ENCODE peak calls at places on chromosomes 3 and 15, in four cellular contexts. One of them, this sample, is unnamed. For H3K79me2, the result is how much of the 10 kb centered on the place peaks cover.

GRCh38 chr3:179401561-179401960 is 49.7 kb downstream of the GNB4 start:
- DNase-seq in mesendoderm: no peak
- DNase-seq in trophoblast cell: no peak
- DNase-seq in H1: no peak
- DNase-seq in this sample: no peak

GRCh38 chr15:73991260-73991659 is 835 bp downstream of the STOML1 start:
- DNase-seq in trophoblast cell: no peak
- DNase-seq in H1: no peak
- DNase-seq in mesendoderm: no peak
- DNase-seq in this sample: no peak

GRCh38 chr15:91872356-91873132 is 19.0 kb downstream of the SLCO3A1 start:
- DNase-seq in trophoblast cell: no peak
- DNase-seq in mesendoderm: no peak
- DNase-seq in H1: no peak
- DNase-seq in this sample: no peak

GRCh38 chr3:188051801-188052228 is 102.1 kb upstream of the LPP start:
- DNase-seq in mesendoderm: no peak
- DNase-seq in H1: no peak
- DNase-seq in trophoblast cell: peak
- DNase-seq in this sample: peak

GRCh38 chr15:35481064-35481463 is 64.9 kb downstream of the DPH6 start:
- DNase-seq in trophoblast cell: no peak
- DNase-seq in H1: no peak
- DNase-seq in mesendoderm: no peak
- DNase-seq in this sample: no peak

GRCh38 chr3:175163686-175164085 is 304.6 kb downstream of the NAALADL2 start:
- DNase-seq in H1: no peak
- DNase-seq in trophoblast cell: no peak
- DNase-seq in mesendoderm: no peak
- DNase-seq in this sample: no peak

GRCh38 chr15:90667063-90667754 is 49.9 kb upstream of the BLM start:
- DNase-seq in trophoblast cell: no peak
- DNase-seq in mesendoderm: no peak
- DNase-seq in H1: no peak
- DNase-seq in this sample: no peak

GRCh38 chr3:53938645-53939044 is 47.0 kb upstream of the SELENOK start:
- DNase-seq in mesendoderm: no peak
- DNase-seq in H1: peak
- DNase-seq in trophoblast cell: peak
- DNase-seq in this sample: peak

GRCh38 chr3:189049458-189050231 is 122.1 kb upstream of the TPRG1 start:
- DNase-seq in mesendoderm: peak
- DNase-seq in trophoblast cell: no peak
- DNase-seq in H1: peak
- DNase-seq in this sample: peak

GRCh38 chr3:179608931-179609720 is 4.5 kb downstream of the NDUFB5 start:
- DNase-seq in trophoblast cell: no peak
- DNase-seq in mesendoderm: peak
- DNase-seq in H1: no peak
- DNase-seq in this sample: no peak

GRCh38 chr15:83206387-83206970 is 1.1 kb downstream of the HDGFL3 start:
- DNase-seq in trophoblast cell: no peak
- DNase-seq in H1: no peak
- DNase-seq in mesendoderm: peak
- DNase-seq in this sample: peak

GRCh38 chr3:177647876-177648275 is 450.6 kb upstream of the TBL1XR1 start:
- DNase-seq in trophoblast cell: no peak
- DNase-seq in mesendoderm: no peak
- DNase-seq in H1: no peak
- DNase-seq in this sample: no peak

GRCh38 chr3:29521751-29522150 is 240.9 kb downstream of the RBMS3 start:
- DNase-seq in trophoblast cell: no peak
- DNase-seq in mesendoderm: no peak
- DNase-seq in H1: no peak
- DNase-seq in this sample: no peak
- H3K79me2 ChIP-seq in trophoblast cell: under half
- H3K79me2 ChIP-seq in mesendoderm: under half
- H3K79me2 ChIP-seq in H1: under half
- H3K79me2 ChIP-seq in this sample: under half

GRCh38 chr3:50322386-50323091 is at the start of gene HYAL2:
- DNase-seq in H1: peak
- DNase-seq in trophoblast cell: no peak
- DNase-seq in mesendoderm: peak
- DNase-seq in this sample: peak
- H3K4ac ChIP-seq in H1: peak
- H3K4ac ChIP-seq in trophoblast cell: peak
- H3K4ac ChIP-seq in mesendoderm: peak
- H3K4ac ChIP-seq in this sample: no peak

DNA sequence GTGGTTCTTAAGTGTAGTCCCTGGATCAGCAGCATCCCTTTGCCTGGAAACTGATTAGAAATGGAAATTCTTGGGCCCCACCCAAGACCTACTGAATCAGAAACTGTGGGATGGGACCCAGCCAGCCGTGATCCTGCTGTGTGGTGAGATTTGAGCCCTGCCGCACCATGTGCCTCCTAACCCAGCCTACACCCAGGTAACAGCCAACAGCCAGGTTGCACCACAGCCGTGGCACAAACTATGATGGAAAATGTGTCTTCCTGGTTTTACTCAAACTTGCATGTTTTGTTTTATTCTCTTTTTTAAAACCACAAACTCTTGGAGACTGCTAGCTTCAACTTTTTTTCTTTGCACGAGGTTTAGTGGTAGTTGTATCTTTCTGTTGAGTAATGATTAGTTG is 2.6 kb downstream of the LIMD1 start:
- DNase-seq in H1: no peak
- DNase-seq in mesendoderm: no peak
- DNase-seq in trophoblast cell: no peak
- DNase-seq in this sample: no peak
- H3K79me2 ChIP-seq in H1: half or more
- H3K79me2 ChIP-seq in mesendoderm: under half
- H3K79me2 ChIP-seq in trophoblast cell: under half
- H3K79me2 ChIP-seq in this sample: under half

DNA sequence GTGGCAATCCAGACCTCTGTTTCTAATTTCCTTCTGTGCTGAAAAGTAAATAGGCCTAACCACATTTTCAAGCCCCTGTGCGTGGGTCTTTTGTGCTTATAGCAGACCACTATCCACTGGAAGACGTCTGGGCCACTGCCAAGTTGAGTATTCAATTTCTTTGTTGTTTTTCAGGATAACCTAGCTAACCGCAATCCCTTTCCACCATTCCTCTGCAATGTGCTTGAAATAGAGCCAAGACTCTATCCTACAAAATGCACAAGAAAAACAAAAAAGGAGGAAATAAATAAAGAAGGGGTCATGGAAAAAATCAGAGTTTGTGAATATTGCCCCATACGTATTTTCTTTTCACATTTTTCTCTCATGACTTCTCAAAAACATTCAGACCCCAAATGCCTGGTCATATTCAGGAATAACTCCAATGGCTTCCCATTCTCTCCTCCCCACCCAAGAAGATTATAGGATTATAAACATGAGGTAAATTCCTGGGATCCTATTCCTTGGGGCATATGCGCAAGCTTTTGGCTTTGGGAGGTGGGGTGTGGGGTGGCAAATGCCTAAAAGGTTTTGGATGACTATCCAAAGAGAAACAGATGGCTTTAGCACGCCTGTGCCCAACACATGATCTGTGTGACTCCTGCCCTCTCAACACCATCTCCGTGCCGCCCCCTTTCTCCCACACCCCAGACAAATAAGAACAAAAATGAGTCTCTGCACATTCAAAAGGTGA is 217.9 kb upstream of the THBS1 start:
- DNase-seq in trophoblast cell: no peak
- DNase-seq in H1: no peak
- DNase-seq in mesendoderm: no peak
- DNase-seq in this sample: no peak
- H3K4ac ChIP-seq in trophoblast cell: no peak
- H3K4ac ChIP-seq in H1: no peak
- H3K4ac ChIP-seq in mesendoderm: peak
- H3K4ac ChIP-seq in this sample: no peak

GRCh38 chr3:149283401-149283800 is 50.0 kb downstream of the TM4SF18 start:
- DNase-seq in mesendoderm: no peak
- DNase-seq in H1: no peak
- DNase-seq in trophoblast cell: no peak
- DNase-seq in this sample: no peak
- H3K79me2 ChIP-seq in mesendoderm: under half
- H3K79me2 ChIP-seq in H1: under half
- H3K79me2 ChIP-seq in trophoblast cell: under half
- H3K79me2 ChIP-seq in this sample: under half

GRCh38 chr3:134430174-134430573 is 55.6 kb downstream of the ANAPC13 start:
- DNase-seq in H1: no peak
- DNase-seq in mesendoderm: no peak
- DNase-seq in trophoblast cell: no peak
- DNase-seq in this sample: no peak
- H3K4ac ChIP-seq in H1: no peak
- H3K4ac ChIP-seq in mesendoderm: no peak
- H3K4ac ChIP-seq in trophoblast cell: no peak
- H3K4ac ChIP-seq in this sample: no peak

GRCh38 chr3:118801899-118802298 is 232.7 kb downstream of the IGSF11 start:
- DNase-seq in H1: no peak
- DNase-seq in trophoblast cell: no peak
- DNase-seq in mesendoderm: no peak
- DNase-seq in this sample: no peak
- H3K79me2 ChIP-seq in H1: under half
- H3K79me2 ChIP-seq in trophoblast cell: under half
- H3K79me2 ChIP-seq in mesendoderm: under half
- H3K79me2 ChIP-seq in this sample: under half

DNA sequence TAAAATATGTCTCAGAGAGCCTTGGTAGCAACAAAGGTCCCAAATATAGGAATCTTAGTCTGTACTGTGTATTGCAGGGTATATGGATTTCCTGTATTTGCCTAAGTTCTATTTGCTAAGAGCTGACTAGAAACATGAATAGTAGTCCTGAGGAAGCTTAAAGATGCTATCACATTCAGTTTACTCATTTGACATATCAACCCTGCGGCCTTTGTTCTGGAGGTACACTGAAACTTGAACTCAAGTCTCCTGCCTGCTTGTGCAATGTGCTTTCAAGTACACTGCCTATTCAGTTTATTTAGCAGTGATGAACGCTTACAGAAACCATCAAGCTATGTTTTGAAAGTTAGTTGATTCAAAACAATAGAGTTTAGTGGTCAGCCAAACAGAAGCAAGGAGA is 21.1 kb downstream of the IL1RAP start:
- DNase-seq in trophoblast cell: peak
- DNase-seq in H1: no peak
- DNase-seq in mesendoderm: no peak
- DNase-seq in this sample: no peak
- H3K4ac ChIP-seq in trophoblast cell: no peak
- H3K4ac ChIP-seq in H1: no peak
- H3K4ac ChIP-seq in mesendoderm: no peak
- H3K4ac ChIP-seq in this sample: no peak

GRCh38 chr15:44666208-44667038 is 3.0 kb upstream of the SPG11 start:
- DNase-seq in mesendoderm: no peak
- DNase-seq in trophoblast cell: no peak
- DNase-seq in H1: no peak
- DNase-seq in this sample: no peak

GRCh38 chr15:44659041-44659440 is 4.4 kb downstream of the SPG11 start:
- DNase-seq in mesendoderm: no peak
- DNase-seq in trophoblast cell: no peak
- DNase-seq in H1: no peak
- DNase-seq in this sample: no peak

GRCh38 chr15:44662478-44663409 is 718 bp downstream of the SPG11 start:
- DNase-seq in mesendoderm: no peak
- DNase-seq in H1: no peak
- DNase-seq in trophoblast cell: peak
- DNase-seq in this sample: peak

GRCh38 chr15:44667039-44667360 is 3.5 kb upstream of the SPG11 start:
- DNase-seq in trophoblast cell: peak
- DNase-seq in H1: no peak
- DNase-seq in mesendoderm: no peak
- DNase-seq in this sample: no peak

GRCh38 chr15:44663410-44664272 is at the start of gene SPG11:
- DNase-seq in H1: peak
- DNase-seq in mesendoderm: peak
- DNase-seq in trophoblast cell: peak
- DNase-seq in this sample: peak
- H3K79me2 ChIP-seq in H1: under half
- H3K79me2 ChIP-seq in mesendoderm: under half
- H3K79me2 ChIP-seq in trophoblast cell: under half
- H3K79me2 ChIP-seq in this sample: under half